ENCODE peak calls at places on chromosomes 4 and X, in five cellular contexts. C is IMR-90, W is GM12878, I is K562, B is HepG2. L is an unnamed sample.
A peak's percentile ranks its signal among the peaks of the same experiment; 100 is the strongest.

GRCh38 chr4:128768373-128768996 is 41.0 kb upstream of the JADE1 start:
- DNase-seq in C (peak; percentile 51), W (no peak), I (no peak), B (no peak), L (no peak)

GRCh38 chr4:150308824-150309472 is 230.7 kb downstream of the DCLK2 start:
- DNase-seq in C (peak; percentile 80), W (no peak), I (no peak), B (no peak), L (no peak)

GRCh38 chrX:41036668-41037326 is 48.4 kb upstream of the USP9X start:
- DNase-seq in C (no peak), W (no peak), I (no peak), B (no peak), L (no peak)

GRCh38 chrX:8201896-8202331 is 30.8 kb upstream of the VCX2 start:
- DNase-seq in C (no peak), W (no peak), I (no peak), B (no peak), L (no peak)

GRCh38 chr4:83125738-83126141 is 11.2 kb upstream of the PLAC8 start:
- DNase-seq in C (no peak), W (no peak), I (no peak), B (no peak), L (no peak)

GRCh38 chr4:140266958-140267568 is 106.4 kb upstream of the SCOC start:
- DNase-seq in C (peak; percentile 92), W (no peak), I (no peak), B (no peak), L (no peak)

GRCh38 chr4:77074961-77075855 is 581 bp downstream of the CCNI start:
- DNase-seq in C (peak; percentile 65), W (no peak), I (peak; percentile 82), B (peak; percentile 70), L (peak; percentile 73)

GRCh38 chrX:123834116-123834515 is 25.7 kb upstream of the XIAP start:
- DNase-seq in C (no peak), W (no peak), I (no peak), B (no peak), L (no peak)

GRCh38 chrX:140762061-140762460 is 52.5 kb downstream of the LINC00632 start:
- DNase-seq in C (peak; percentile 74), W (no peak), I (peak; percentile 26), B (peak; percentile 5), L (no peak)

GRCh38 chr4:179097741-179098140 is 1655.5 kb upstream of the AGA start:
- DNase-seq in C (peak; percentile 37), W (no peak), I (peak; percentile 6), B (no peak), L (no peak)

GRCh38 chrX:8851487-8851886 is 50.3 kb upstream of the FAM9A start:
- DNase-seq in C (peak; percentile 34), W (no peak), I (no peak), B (no peak), L (no peak)

GRCh38 chr4:154039435-154040061 is 250.7 kb upstream of the SFRP2 start:
- DNase-seq in C (no peak), W (no peak), I (no peak), B (no peak), L (no peak)

GRCh38 chrX:150361070-150361776 is 1.9 kb upstream of the MAMLD1 start:
- DNase-seq in C (peak; percentile 26), W (no peak), I (peak; percentile 20), B (no peak), L (no peak)

GRCh38 chr4:86592553-86593249 is 1.4 kb upstream of the PTPN13 start:
- DNase-seq in C (peak; percentile 6), W (no peak), I (no peak), B (no peak), L (no peak)

GRCh38 chr4:137576437-137576836 is 44.1 kb upstream of the PCDH18 start:
- DNase-seq in C (peak; percentile 4), W (no peak), I (no peak), B (no peak), L (no peak)

GRCh38 chr4:128169245-128169644 is 108.1 kb downstream of the LARP1B start:
- DNase-seq in C (no peak), W (no peak), I (no peak), B (no peak), L (no peak)

GRCh38 chr4:38728651-38729141 is 54.1 kb downstream of the TLR10 start:
- DNase-seq in C (no peak), W (no peak), I (no peak), B (peak; percentile 35), L (peak; percentile 52)

GRCh38 chr4:112348488-112349158 is 51.5 kb downstream of the ALPK1 start:
- DNase-seq in C (peak; percentile 84), W (no peak), I (no peak), B (peak; percentile 65), L (peak; percentile 63)

GRCh38 chrX:23398570-23398969 is 63.9 kb downstream of the PTCHD1 start:
- DNase-seq in C (no peak), W (no peak), I (no peak), B (no peak), L (no peak)

GRCh38 chrX:41457618-41458192 is 10.6 kb downstream of the NYX start:
- DNase-seq in C (no peak), W (no peak), I (no peak), B (no peak), L (no peak)

GRCh38 chr4:100060765-100061416 is 110.8 kb upstream of the H2AZ1 start:
- DNase-seq in C (no peak), W (no peak), I (no peak), B (no peak), L (no peak)

GRCh38 chr4:100984901-100985300 is 362.4 kb downstream of the PPP3CA start:
- DNase-seq in C (peak; percentile 66), W (no peak), I (no peak), B (no peak), L (no peak)

GRCh38 chrX:133171962-133172708 is 46.0 kb downstream of the TFDP3 start:
- DNase-seq in C (no peak), W (no peak), I (no peak), B (no peak), L (no peak)

GRCh38 chr4:15238720-15239119 is 189.1 kb upstream of the C1QTNF7 start:
- DNase-seq in C (peak; percentile 63), W (no peak), I (peak; percentile 19), B (peak; percentile 5), L (peak; percentile 65)

GRCh38 chr4:1711055-1711905 is 839 bp downstream of the SLBP start:
- DNase-seq in C (peak; percentile 55), W (no peak), I (no peak), B (no peak), L (no peak)

GRCh38 chr4:171875291-171875690 is 62.1 kb downstream of the GALNTL6 start:
- DNase-seq in C (no peak), W (no peak), I (no peak), B (no peak), L (no peak)

GRCh38 chr4:57981123-57981522 is 870.9 kb upstream of the IGFBP7 start:
- DNase-seq in C (no peak), W (no peak), I (no peak), B (no peak), L (no peak)

GRCh38 chr4:164396439-164396838 is 357.5 kb upstream of the SMIM31 start:
- DNase-seq in C (no peak), W (no peak), I (no peak), B (no peak), L (no peak)

GRCh38 chr4:90127706-90128345 is 632 bp downstream of the CCSER1 start:
- DNase-seq in C (no peak), W (no peak), I (no peak), B (no peak), L (no peak)

GRCh38 chr4:22427676-22428075 is 88.2 kb downstream of the ADGRA3 start:
- DNase-seq in C (no peak), W (no peak), I (no peak), B (no peak), L (no peak)

GRCh38 chr4:106266201-106266600 is 49.8 kb downstream of the TBCK start:
- DNase-seq in C (peak; percentile 68), W (peak; percentile 7), I (peak; percentile 10), B (peak; percentile 73), L (no peak)

GRCh38 chr4:47577779-47578553 is 92.9 kb downstream of the ATP10D start:
- DNase-seq in C (peak; percentile 17), W (no peak), I (no peak), B (no peak), L (no peak)

GRCh38 chrX:57932266-57932665 is 22.0 kb upstream of the ZXDA start:
- DNase-seq in C (no peak), W (no peak), I (no peak), B (no peak), L (no peak)

GRCh38 chr4:152364883-152365282 is 171.0 kb downstream of the FBXW7 start:
- DNase-seq in C (no peak), W (no peak), I (no peak), B (no peak), L (no peak)

GRCh38 chr4:147368948-147369347 is 111.9 kb upstream of the EDNRA start:
- DNase-seq in C (peak; percentile 66), W (no peak), I (no peak), B (no peak), L (no peak)

GRCh38 chr4:54695359-54696149 is 37.8 kb downstream of the KIT start:
- DNase-seq in C (no peak), W (no peak), I (no peak), B (no peak), L (no peak)

GRCh38 chr4:184598753-184599491 is 50.3 kb downstream of the CASP3 start:
- DNase-seq in C (no peak), W (no peak), I (no peak), B (no peak), L (no peak)

GRCh38 chr4:38160487-38161207 is 200.4 kb downstream of the PTTG2 start:
- DNase-seq in C (peak; percentile 99), W (peak; percentile 69), I (peak; percentile 18), B (peak; percentile 98), L (no peak)

DNA sequence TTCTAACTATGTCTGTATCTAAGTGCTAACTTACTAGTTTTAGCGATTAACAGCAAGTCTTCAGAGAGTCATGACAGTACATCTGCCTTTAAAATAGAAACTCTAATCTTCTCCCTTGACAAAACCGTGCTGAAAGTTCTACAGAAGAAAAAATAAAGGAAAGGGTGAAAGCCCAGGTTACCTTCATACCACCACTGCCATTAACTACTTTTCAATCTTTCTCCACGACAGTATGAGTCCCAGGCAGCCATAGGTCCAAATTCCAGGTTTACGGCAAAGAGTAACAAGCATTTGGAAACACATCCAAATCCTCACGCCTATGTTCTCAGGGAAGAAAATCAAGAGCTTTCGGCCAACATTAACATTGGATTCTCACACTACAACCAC is 12.4 kb upstream of the ZCCHC13 start:
- DNase-seq in C (no peak), W (no peak), I (peak; percentile 21), B (no peak), L (no peak)
- H3K4me3 ChIP-seq in C (peak overlapping the region; percentile 79), W (peak overlapping the region; percentile 69), I (peak overlapping the region; percentile 63), B (peak overlapping the region; percentile 71), L (peak overlapping the region; percentile 79)

GRCh38 chr4:185672151-185672550 is 136.8 kb upstream of the PDLIM3 start:
- DNase-seq in C (no peak), W (no peak), I (no peak), B (no peak), L (no peak)
- TF ChIP-seq USF2 in C (no peak), W (no peak), I (no peak), B (no peak), L (no peak)

GRCh38 chr4:17220816-17221215 is 291.1 kb downstream of the QDPR start:
- DNase-seq in C (no peak), W (no peak), I (no peak), B (no peak), L (no peak)
- H3K27me3 ChIP-seq in C (no peaks in the 10 kb centered on the region), W (no peaks in the 10 kb centered on the region), I (no peaks in the 10 kb centered on the region), B (no peaks in the 10 kb centered on the region), L (no peaks in the 10 kb centered on the region)

GRCh38 chr4:8201341-8201781 is 2.3 kb downstream of the SH3TC1 start:
- DNase-seq in C (no peak), W (peak; percentile 45), I (no peak), B (no peak), L (no peak)
- H3K4me3 ChIP-seq in C (no peak overlapping the region), W (peak overlapping the region; percentile 74), I (no peak overlapping the region), B (peak overlapping the region; percentile 73), L (no peak overlapping the region)

L was measured in H1.